ENCODE peak calls at places on chromosomes 6 and 20, in ten cellular contexts. O is head of caudate nucleus; C is B cell; R is NCI-H510A; E is A172; L is GM12865; H is naive thymus-derived CD8-positive, alpha-beta T cell; Z is WERI-Rb-1; U is heart right ventricle; T is GM20000. N is an unnamed sample.

GRCh38 chr20:9503530-9504251 is 10.7 kb upstream of the LAMP5 start:
- DNase-seq in O (peak), C (no peak), R (no peak), E (peak), L (peak), H (no peak), Z (no peak), U (no peak), T (no peak), N (no peak)

GRCh38 chr20:51451484-51451883 is 91.0 kb downstream of the NFATC2 start:
- DNase-seq in O (no peak), C (no peak), R (no peak), E (no peak), L (no peak), H (no peak), Z (no peak), U (no peak), T (no peak), N (no peak)

GRCh38 chr6:27672113-27672799 is 199.4 kb upstream of the ZNF184 start:
- DNase-seq in O (no peak), C (no peak), R (peak), E (peak), L (peak), H (peak), Z (peak), U (no peak), T (peak), N (no peak)

GRCh38 chr20:1877604-1878195 is 17.5 kb upstream of the SIRPA start:
- DNase-seq in O (no peak), C (no peak), R (no peak), E (no peak), L (no peak), H (no peak), Z (no peak), U (no peak), T (no peak), N (peak)

GRCh38 chr20:37393196-37393862 is 47.4 kb downstream of the SRC start:
- DNase-seq in O (no peak), C (peak), R (no peak), E (no peak), L (no peak), H (no peak), Z (peak), U (no peak), T (no peak), N (no peak)

GRCh38 chr6:134063121-134063965 is 10.9 kb upstream of the SLC2A12 start:
- DNase-seq in O (no peak), C (no peak), R (no peak), E (no peak), L (no peak), H (no peak), Z (no peak), U (no peak), T (no peak), N (no peak)

GRCh38 chr6:4925580-4925979 is 78.3 kb downstream of the RPP40 start:
- DNase-seq in O (no peak), C (no peak), R (no peak), E (no peak), L (no peak), H (no peak), Z (no peak), U (no peak), T (no peak), N (no peak)

GRCh38 chr20:47493954-47494293 is 7.8 kb upstream of the NCOA3 start:
- DNase-seq in O (no peak), C (no peak), R (peak), E (no peak), L (peak), H (no peak), Z (no peak), U (no peak), T (no peak), N (no peak)

GRCh38 chr20:43243672-43244269 is 54.1 kb upstream of the PTPRT start:
- DNase-seq in O (peak), C (no peak), R (peak), E (no peak), L (peak), H (no peak), Z (peak), U (no peak), T (no peak), N (peak)

GRCh38 chr6:116271309-116271708 is 8.4 kb downstream of the TSPYL1 start:
- DNase-seq in O (no peak), C (no peak), R (no peak), E (no peak), L (no peak), H (no peak), Z (no peak), U (no peak), T (no peak), N (no peak)

GRCh38 chr6:170442596-170442995 is 110.5 kb downstream of the PSMB1 start:
- DNase-seq in O (no peak), C (no peak), R (no peak), E (no peak), L (no peak), H (no peak), Z (no peak), U (no peak), T (no peak), N (no peak)

GRCh38 chr20:34017610-34018009 is 23.9 kb downstream of the RALY start:
- DNase-seq in O (no peak), C (no peak), R (no peak), E (peak), L (no peak), H (no peak), Z (no peak), U (no peak), T (no peak), N (no peak)

GRCh38 chr6:42045538-42046460 is 4.5 kb upstream of the TAF8 start:
- DNase-seq in O (peak), C (peak), R (peak), E (peak), L (peak), H (peak), Z (no peak), U (peak), T (peak), N (peak)

GRCh38 chr6:161265554-161265953 is 8.3 kb downstream of the AGPAT4 start:
- DNase-seq in O (no peak), C (no peak), R (no peak), E (no peak), L (no peak), H (no peak), Z (no peak), U (no peak), T (no peak), N (no peak)

GRCh38 chr20:3658708-3659491 is 4.3 kb downstream of the GFRA4 start:
- DNase-seq in O (no peak), C (no peak), R (no peak), E (no peak), L (peak), H (no peak), Z (no peak), U (no peak), T (peak), N (no peak)

GRCh38 chr20:10654630-10655029 is 19.2 kb downstream of the JAG1 start:
- DNase-seq in O (no peak), C (no peak), R (no peak), E (no peak), L (peak), H (no peak), Z (no peak), U (no peak), T (peak), N (no peak)

GRCh38 chr6:150025201-150025917 is at the start of gene RAET1L:
- DNase-seq in O (no peak), C (peak), R (no peak), E (peak), L (no peak), H (no peak), Z (no peak), U (peak), T (no peak), N (no peak)

GRCh38 chr6:96923871-96924493 is 546 bp upstream of the KLHL32 start:
- DNase-seq in O (no peak), C (no peak), R (peak), E (no peak), L (no peak), H (no peak), Z (no peak), U (no peak), T (no peak), N (no peak)

GRCh38 chr6:12119085-12119588 is 107.0 kb downstream of the HIVEP1 start:
- DNase-seq in O (no peak), C (peak), R (no peak), E (no peak), L (peak), H (peak), Z (no peak), U (no peak), T (peak), N (no peak)

GRCh38 chr20:4795394-4795793 is 73.7 kb downstream of the PRND start:
- DNase-seq in O (no peak), C (no peak), R (no peak), E (peak), L (peak), H (no peak), Z (no peak), U (no peak), T (peak), N (no peak)

GRCh38 chr6:31128093-31128676 is 7.9 kb upstream of the CDSN start:
- DNase-seq in O (peak), C (peak), R (no peak), E (peak), L (peak), H (peak), Z (peak), U (peak), T (peak), N (peak)

GRCh38 chr20:58231678-58232077 is 3.2 kb upstream of the ANKRD60 start:
- DNase-seq in O (no peak), C (no peak), R (no peak), E (no peak), L (peak), H (peak), Z (no peak), U (no peak), T (no peak), N (no peak)

GRCh38 chr20:10079964-10080363 is 45.2 kb downstream of the ANKEF1 start:
- DNase-seq in O (no peak), C (no peak), R (no peak), E (no peak), L (no peak), H (no peak), Z (no peak), U (no peak), T (no peak), N (no peak)

GRCh38 chr6:5190467-5190866 is 70.3 kb downstream of the LYRM4 start:
- DNase-seq in O (no peak), C (no peak), R (no peak), E (peak), L (no peak), H (no peak), Z (no peak), U (no peak), T (no peak), N (no peak)

GRCh38 chr20:53736122-53736756 is 142.6 kb upstream of the ZNF217 start:
- DNase-seq in O (no peak), C (no peak), R (no peak), E (no peak), L (no peak), H (no peak), Z (peak), U (no peak), T (no peak), N (no peak)

N was measured in amygdala.